ENCODE peak calls at places on chromosomes 3 and 15, in five cellular contexts. Y is mesendoderm, N is IMR-90, V is H1, X is neuronal stem cell. U is an unnamed sample.

GRCh38 chr3:155629006-155629405 is 115.9 kb downstream of the PLCH1 start:
- DNase-seq in Y (no peak), N (no peak), V (no peak), X (no peak), U (no peak)

GRCh38 chr3:85074003-85074402 is 115.2 kb downstream of the CADM2 start:
- DNase-seq in Y (peak), N (no peak), V (no peak), X (no peak), U (no peak)

GRCh38 chr15:100889359-100890058 is 9.9 kb downstream of the ALDH1A3 start:
- DNase-seq in Y (peak), N (peak), V (no peak), X (no peak), U (no peak)

GRCh38 chr3:164332856-164333802 is 745.2 kb downstream of the SI start:
- DNase-seq in Y (peak), N (no peak), V (no peak), X (peak), U (peak)

GRCh38 chr15:92634641-92635272 is 20.8 kb downstream of the FAM174B start:
- DNase-seq in Y (peak), N (no peak), V (peak), X (no peak), U (no peak)

GRCh38 chr15:78302579-78302978 is 3.2 kb upstream of the SKIC8 start:
- DNase-seq in Y (no peak), N (peak), V (no peak), X (no peak), U (no peak)

GRCh38 chr15:91142097-91142744 is 42.2 kb downstream of the SV2B start:
- DNase-seq in Y (peak), N (no peak), V (no peak), X (no peak), U (no peak)

GRCh38 chr15:92606126-92606835 is 49.3 kb downstream of the FAM174B start:
- DNase-seq in Y (no peak), N (no peak), V (no peak), X (no peak), U (no peak)

GRCh38 chr15:58748787-58749531 is 548 bp downstream of the ADAM10 start:
- DNase-seq in Y (peak), N (no peak), V (peak), X (peak), U (peak)

GRCh38 chr3:60514866-60515265 is 736.4 kb downstream of the FHIT start:
- DNase-seq in Y (peak), N (no peak), V (no peak), X (no peak), U (no peak)

GRCh38 chr15:32767236-32767635 is 49.4 kb downstream of the GREM1 start:
- DNase-seq in Y (no peak), N (peak), V (no peak), X (no peak), U (no peak)

GRCh38 chr3:137582484-137582883 is 181.6 kb upstream of the SOX14 start:
- DNase-seq in Y (peak), N (no peak), V (no peak), X (peak), U (peak)

GRCh38 chr15:45134682-45135604 is 5.1 kb downstream of the DUOX1 start:
- DNase-seq in Y (peak), N (no peak), V (peak), X (no peak), U (peak)

GRCh38 chr3:184282941-184283340 is 7.1 kb downstream of the ECE2 start:
- DNase-seq in Y (peak), N (no peak), V (no peak), X (no peak), U (no peak)

GRCh38 chr3:23106641-23107040 is 96.5 kb upstream of the UBE2E2 start:
- DNase-seq in Y (peak), N (no peak), V (no peak), X (peak), U (no peak)

GRCh38 chr15:100726426-100727190 is 124.2 kb downstream of the ASB7 start:
- DNase-seq in Y (no peak), N (peak), V (peak), X (no peak), U (peak)

GRCh38 chr3:57998366-57999283 is 9.6 kb upstream of the FLNB start:
- DNase-seq in Y (no peak), N (peak), V (no peak), X (no peak), U (no peak)

GRCh38 chr3:37519236-37519635 is 342.4 kb upstream of the CTDSPL start:
- DNase-seq in Y (no peak), N (no peak), V (no peak), X (no peak), U (no peak)

GRCh38 chr15:88396382-88396781 is 70.8 kb downstream of the MRPL46 start:
- DNase-seq in Y (no peak), N (no peak), V (no peak), X (no peak), U (no peak)

GRCh38 chr3:146747928-146748327 is 142.8 kb upstream of the PLSCR5 start:
- DNase-seq in Y (peak), N (peak), V (no peak), X (no peak), U (no peak)

GRCh38 chr3:69226071-69226470 is 103.7 kb upstream of the LMOD3 start:
- DNase-seq in Y (no peak), N (no peak), V (no peak), X (no peak), U (no peak)

GRCh38 chr15:69806287-69806915 is 291.3 kb downstream of the TLE3 start:
- DNase-seq in Y (peak), N (no peak), V (no peak), X (no peak), U (no peak)

GRCh38 chr3:4994823-4995499 is 15.7 kb downstream of the BHLHE40 start:
- DNase-seq in Y (peak), N (peak), V (no peak), X (no peak), U (no peak)

GRCh38 chr3:115598216-115598615 is 25.1 kb upstream of the GAP43 start:
- DNase-seq in Y (no peak), N (no peak), V (no peak), X (no peak), U (no peak)

GRCh38 chr3:162643245-162643644 is 1146.6 kb downstream of the OTOL1 start:
- DNase-seq in Y (no peak), N (no peak), V (no peak), X (no peak), U (no peak)

GRCh38 chr3:127669541-127670228 is 3.1 kb upstream of the ABTB1 start:
- DNase-seq in Y (no peak), N (no peak), V (no peak), X (no peak), U (no peak)

GRCh38 chr15:86016750-86017149 is 62.9 kb upstream of the AGBL1 start:
- DNase-seq in Y (peak), N (no peak), V (no peak), X (no peak), U (no peak)

GRCh38 chr3:182905623-182906022 is 74.7 kb downstream of the DCUN1D1 start:
- DNase-seq in Y (no peak), N (no peak), V (no peak), X (no peak), U (no peak)

GRCh38 chr3:45545476-45545875 is 49.1 kb upstream of the LIMD1 start:
- DNase-seq in Y (no peak), N (peak), V (no peak), X (no peak), U (no peak)

GRCh38 chr3:134517796-134518195 is 31.9 kb downstream of the CEP63 start:
- DNase-seq in Y (no peak), N (peak), V (no peak), X (no peak), U (no peak)

GRCh38 chr15:37995461-37996347 is 61.3 kb downstream of the TMCO5A start:
- DNase-seq in Y (peak), N (peak), V (no peak), X (peak), U (no peak)

GRCh38 chr3:101943028-101943427 is 93.7 kb downstream of the NFKBIZ start:
- DNase-seq in Y (no peak), N (no peak), V (no peak), X (no peak), U (no peak)

GRCh38 chr3:142495103-142495502 is 47.3 kb upstream of the XRN1 start:
- DNase-seq in Y (no peak), N (no peak), V (no peak), X (no peak), U (no peak)

GRCh38 chr15:50148362-50148963 is 29.4 kb upstream of the ATP8B4 start:
- DNase-seq in Y (peak), N (peak), V (no peak), X (peak), U (peak)

GRCh38 chr3:129399895-129400357 is 28.5 kb downstream of the EFCAB12 start:
- DNase-seq in Y (peak), N (no peak), V (no peak), X (no peak), U (no peak)

GRCh38 chr3:27319847-27320526 is 49.2 kb downstream of the NEK10 start:
- DNase-seq in Y (no peak), N (no peak), V (no peak), X (no peak), U (no peak)

DNA sequence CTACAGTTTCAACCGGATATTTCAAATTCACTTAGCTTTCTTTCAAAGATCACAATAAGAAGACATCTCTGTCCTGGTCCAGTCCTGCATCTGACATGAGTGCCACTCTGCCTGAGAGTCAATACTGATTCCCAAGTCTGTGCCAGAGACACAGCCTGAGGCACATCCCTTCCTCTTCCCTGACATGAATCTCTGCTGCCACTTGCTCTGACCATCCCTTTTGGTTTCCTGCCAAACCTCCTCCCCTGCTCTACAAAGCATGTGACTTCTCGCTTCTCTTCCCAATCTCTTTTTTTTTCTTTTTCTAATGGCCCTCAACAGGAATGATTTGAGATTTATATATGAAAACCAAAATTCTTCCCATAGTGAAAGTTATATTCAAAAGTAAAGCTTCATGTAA is 117.9 kb downstream of the MECOM start:
- DNase-seq in Y (no peak), N (no peak), V (no peak), X (no peak), U (no peak)
- H3K23ac ChIP-seq in Y (no peak), N (no peak), V (no peak), X (no peak), U (no peak)

GRCh38 chr3:67654099-67654831 is at the start of gene SUCLG2:
- DNase-seq in Y (peak), N (peak), V (peak), X (peak), U (peak)
- H3K23ac ChIP-seq in Y (peak), N (peak), V (no peak), X (peak), U (no peak)

GRCh38 chr3:143525408-143525807 is 322.9 kb downstream of the SLC9A9 start:
- DNase-seq in Y (peak), N (peak), V (no peak), X (no peak), U (no peak)

GRCh38 chr3:143531101-143531500 is 317.2 kb downstream of the SLC9A9 start:
- DNase-seq in Y (no peak), N (no peak), V (no peak), X (no peak), U (no peak)

GRCh38 chr3:143529778-143530177 is 318.5 kb downstream of the SLC9A9 start:
- DNase-seq in Y (no peak), N (no peak), V (no peak), X (no peak), U (no peak)

GRCh38 chr3:143526016-143526540 is 322.2 kb downstream of the SLC9A9 start:
- DNase-seq in Y (peak), N (no peak), V (no peak), X (no peak), U (no peak)

DNA sequence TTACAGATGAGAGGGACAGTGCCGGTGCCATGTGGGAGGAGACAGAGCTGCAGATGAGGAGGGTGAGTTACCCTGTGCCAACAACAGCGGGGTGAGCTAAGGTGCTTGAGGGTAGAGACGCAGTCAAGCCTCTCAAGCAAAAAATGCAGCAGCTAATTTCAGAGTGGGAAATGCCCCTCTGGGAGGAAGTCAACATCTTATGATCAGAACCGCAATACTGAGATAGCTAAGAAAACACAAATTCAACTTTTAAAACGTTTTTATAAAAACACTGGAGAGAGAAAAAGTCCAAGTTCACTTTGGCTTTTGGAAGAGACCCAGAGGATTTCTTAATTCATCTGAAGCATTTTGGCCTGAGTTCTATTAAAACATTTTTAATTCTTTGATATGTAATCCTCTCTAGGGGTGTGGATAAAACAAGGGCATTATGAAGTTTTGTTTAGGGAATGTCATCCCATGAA is 319.2 kb downstream of the SLC9A9 start:
- DNase-seq in Y (no peak), N (no peak), V (no peak), X (no peak), U (no peak)
- H3K23ac ChIP-seq in Y (no peak), N (no peak), V (no peak), X (no peak), U (no peak)

GRCh38 chr3:31790516-31791148 is 190.4 kb downstream of the OSBPL10 start:
- DNase-seq in Y (no peak), N (no peak), V (no peak), X (no peak), U (no peak)
- H3K23ac ChIP-seq in Y (no peak), N (no peak), V (no peak), X (no peak), U (no peak)

GRCh38 chr15:43911235-43911661 is 84.4 kb downstream of the WDR76 start:
- DNase-seq in Y (no peak), N (peak), V (no peak), X (no peak), U (no peak)

GRCh38 chr15:43908641-43909040 is 81.8 kb downstream of the WDR76 start:
- DNase-seq in Y (no peak), N (no peak), V (no peak), X (no peak), U (no peak)

GRCh38 chr15:43912991-43913927 is 86.5 kb downstream of the WDR76 start:
- DNase-seq in Y (peak), N (peak), V (no peak), X (no peak), U (no peak)

GRCh38 chr15:43913941-43914340 is 87.1 kb downstream of the WDR76 start:
- DNase-seq in Y (no peak), N (no peak), V (no peak), X (no peak), U (no peak)

GRCh38 chr15:43912208-43912607 is 85.4 kb downstream of the WDR76 start:
- DNase-seq in Y (no peak), N (no peak), V (no peak), X (no peak), U (no peak)
- H3K23ac ChIP-seq in Y (no peak), N (peak), V (no peak), X (no peak), U (no peak)

GRCh38 chr15:72173401-72173800 is 24.2 kb downstream of the GRAMD2A start:
- DNase-seq in Y (no peak), N (no peak), V (no peak), X (no peak), U (no peak)
- H3K23ac ChIP-seq in Y (no peak), N (no peak), V (no peak), X (no peak), U (no peak)

GRCh38 chr15:31332020-31332680 is 5.5 kb downstream of the KLF13 start:
- DNase-seq in Y (no peak), N (no peak), V (no peak), X (no peak), U (no peak)
- H3K23ac ChIP-seq in Y (no peak), N (no peak), V (no peak), X (no peak), U (no peak)

DNA sequence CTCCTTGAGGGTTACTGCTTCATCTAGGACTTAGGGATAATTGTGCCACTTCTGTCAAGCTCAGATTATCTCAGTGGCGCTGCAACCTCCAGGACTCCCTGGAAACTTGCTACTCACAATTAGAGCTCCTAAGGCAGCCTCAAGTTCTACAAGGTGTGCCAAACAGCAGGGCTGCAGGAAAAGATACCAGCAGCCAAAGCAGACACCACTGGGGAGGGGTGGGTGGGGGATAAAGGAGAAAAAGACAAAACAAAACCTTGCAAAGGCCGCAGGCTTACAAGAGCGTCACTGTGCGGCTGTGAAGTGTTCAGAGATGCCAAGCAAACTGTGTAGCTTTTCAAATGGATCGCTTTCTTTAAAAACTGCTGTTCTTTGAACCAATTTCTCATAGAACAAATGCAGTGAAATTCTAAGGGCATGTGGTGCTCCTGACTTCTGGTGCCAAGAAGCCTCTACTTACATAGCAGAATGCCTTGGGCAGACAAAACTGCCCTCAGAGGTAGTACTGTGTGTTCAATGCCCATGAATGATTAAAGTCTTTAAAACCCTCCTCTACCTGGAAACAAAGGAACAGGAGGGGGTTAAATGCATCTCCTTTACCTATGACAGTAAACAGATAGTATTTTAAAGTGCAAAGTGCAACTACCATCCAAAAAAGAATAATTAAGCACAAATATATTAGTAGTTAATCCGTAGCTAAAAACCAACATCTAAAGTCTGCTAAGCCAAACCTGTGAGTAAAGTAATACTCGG is 353.4 kb downstream of the FOXP1 start:
- DNase-seq in Y (no peak), N (no peak), V (no peak), X (no peak), U (no peak)
- H3K23ac ChIP-seq in Y (no peak), N (no peak), V (no peak), X (no peak), U (no peak)

U was measured in H9.